ENCODE peak calls at places on chromosomes 7 and 10, in seven cellular contexts. U is HFF-Myc, L is foreskin fibroblast, V is right lobe of liver, E is brain microvascular endothelial cell, C is cardiac fibroblast, W is NB4. O is an unnamed sample.
A peak's percentile ranks its signal among the peaks of the same experiment; 100 is the strongest.

GRCh38 chr7:37028909-37029440 is 304.7 kb upstream of the AOAH start:
- DNase-seq in L (no peak), C (no peak), V (no peak), U (no peak), W (no peak), E (no peak), O (no peak)

GRCh38 chr7:41881313-41882130 is 178.6 kb upstream of the INHBA start:
- DNase-seq in W (peak; percentile 99), L (no peak), V (peak; percentile 67), C (peak; percentile 57), E (peak; percentile 78), U (no peak), O (no peak)

GRCh38 chr10:12969951-12970350 is 31.6 kb downstream of the CCDC3 start:
- DNase-seq in U (no peak), E (no peak), W (peak; percentile 80), C (no peak), V (no peak), L (no peak), O (no peak)

GRCh38 chr7:102050864-102051460 is 233.5 kb downstream of the CUX1 start:
- DNase-seq in V (no peak), C (no peak), W (no peak), E (no peak), U (no peak), L (no peak), O (no peak)

GRCh38 chr10:26733750-26734568 is 36.5 kb downstream of the PDSS1 start:
- DNase-seq in U (no peak), V (peak; percentile 84), C (no peak), E (no peak), W (no peak), L (no peak), O (no peak)

GRCh38 chr7:158274996-158275395 is 312.6 kb downstream of the PTPRN2 start:
- DNase-seq in V (no peak), E (no peak), L (no peak), W (no peak), C (no peak), U (no peak), O (no peak)

GRCh38 chr7:22781230-22781711 is 41.4 kb downstream of the TOMM7 start:
- DNase-seq in W (no peak), E (peak; percentile 78), L (peak; percentile 57), V (no peak), C (peak; percentile 76), U (no peak), O (peak; percentile 78)

GRCh38 chr7:117145952-117146475 is 176.8 kb downstream of the WNT2 start:
- DNase-seq in C (no peak), E (no peak), V (no peak), U (no peak), W (peak; percentile 21), L (no peak), O (no peak)

GRCh38 chr7:7114575-7115291 is 67.6 kb upstream of the C1GALT1 start:
- DNase-seq in V (no peak), L (no peak), U (no peak), C (no peak), W (no peak), E (no peak), O (no peak)

GRCh38 chr7:135386181-135386580 is 123.7 kb downstream of the CNOT4 start:
- DNase-seq in U (no peak), C (peak; percentile 51), L (peak; percentile 1), V (no peak), E (no peak), W (no peak), O (no peak)

GRCh38 chr10:122515588-122516231 is 44.8 kb upstream of the DMBT1 start:
- DNase-seq in L (no peak), C (peak; percentile 77), E (no peak), W (peak; percentile 92), U (no peak), V (no peak), O (no peak)

GRCh38 chr7:136079478-136079892 is 102.3 kb upstream of the MTPN start:
- DNase-seq in L (no peak), U (no peak), C (no peak), V (no peak), W (no peak), E (no peak), O (no peak)

GRCh38 chr10:100683004-100683403 is 62.4 kb upstream of the PAX2 start:
- DNase-seq in V (no peak), E (no peak), U (no peak), W (no peak), C (no peak), L (no peak), O (no peak)

GRCh38 chr10:126137557-126138221 is 241.3 kb downstream of the FANK1 start:
- DNase-seq in U (no peak), C (peak; percentile 38), W (no peak), V (no peak), E (peak; percentile 48), L (peak; percentile 35), O (no peak)

GRCh38 chr10:100569687-100570517 is 34.2 kb downstream of the HIF1AN start:
- DNase-seq in U (no peak), V (no peak), E (no peak), C (no peak), L (no peak), W (no peak), O (no peak)

GRCh38 chr7:22271311-22271710 is 85.6 kb downstream of the RAPGEF5 start:
- DNase-seq in W (no peak), V (no peak), E (no peak), L (no peak), U (no peak), C (no peak), O (no peak)

GRCh38 chr10:112332509-112333228 is 41.2 kb upstream of the ACSL5 start:
- DNase-seq in L (no peak), C (no peak), U (no peak), E (no peak), W (no peak), V (peak; percentile 64), O (no peak)

GRCh38 chr10:79135790-79136189 is 67.0 kb downstream of the ZMIZ1 start:
- DNase-seq in U (no peak), L (no peak), W (no peak), C (no peak), V (no peak), E (no peak), O (no peak)

GRCh38 chr7:142806021-142806353 is 35.2 kb downstream of the PRSS2 start:
- DNase-seq in C (no peak), E (no peak), W (no peak), L (no peak), V (no peak), U (no peak), O (no peak)

GRCh38 chr7:137606061-137606674 is 240.6 kb downstream of the DGKI start:
- DNase-seq in W (peak; percentile 63), L (no peak), E (no peak), C (peak; percentile 84), V (no peak), U (peak; percentile 39), O (no peak)

GRCh38 chr10:84608126-84608525 is 279.7 kb downstream of the CCSER2 start:
- DNase-seq in L (no peak), V (no peak), C (no peak), E (no peak), U (no peak), W (no peak), O (no peak)

DNA sequence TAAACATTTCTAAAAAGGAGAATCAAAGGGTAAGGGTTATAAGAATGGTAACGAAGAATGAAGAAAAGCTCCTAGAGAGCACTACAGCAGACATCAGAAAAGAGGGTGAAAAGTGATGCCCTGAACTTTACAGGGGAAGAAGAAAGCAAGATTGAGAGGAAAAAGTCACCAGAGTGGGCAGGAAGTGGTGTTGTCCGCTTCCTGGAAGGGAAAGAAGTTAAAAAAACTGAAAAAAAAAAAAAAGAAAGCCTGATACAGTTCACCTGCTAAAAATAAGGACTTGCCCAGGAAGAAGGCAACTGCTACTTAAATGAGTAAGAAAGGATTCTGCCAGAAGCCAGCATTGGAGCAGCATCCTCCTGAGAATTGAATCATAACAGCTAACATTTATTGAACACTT is 330.1 kb upstream of the PHF14 start:
- DNase-seq in C (no peak), W (no peak), U (no peak), L (no peak), V (no peak), E (no peak), O (no peak)
- H3K4me3 ChIP-seq in C (no peak overlapping the region), W (no peak overlapping the region), U (no peak overlapping the region), L (no peak overlapping the region), V (no peak overlapping the region), E (no peak overlapping the region), O (no peak overlapping the region)

GRCh38 chr10:18310761-18311160 is 170.5 kb downstream of the CACNB2 start:
- DNase-seq in C (no peak), V (no peak), L (no peak), W (no peak), U (no peak), E (no peak), O (no peak)

GRCh38 chr10:18313146-18313542 is 172.9 kb downstream of the CACNB2 start:
- DNase-seq in L (no peak), C (no peak), E (no peak), V (no peak), W (no peak), U (no peak), O (no peak)

GRCh38 chr10:18308600-18308999 is 168.4 kb downstream of the CACNB2 start:
- DNase-seq in E (no peak), C (peak; percentile 19), L (no peak), W (no peak), V (no peak), U (no peak), O (peak; percentile 40)

GRCh38 chr10:18312385-18313145 is 172.3 kb downstream of the CACNB2 start:
- DNase-seq in C (peak; percentile 67), V (no peak), U (peak; percentile 27), E (peak; percentile 6), W (peak; percentile 32), L (peak; percentile 35), O (no peak)

GRCh38 chr10:18313626-18314025 is 173.4 kb downstream of the CACNB2 start:
- DNase-seq in L (no peak), E (no peak), C (no peak), U (no peak), W (no peak), V (no peak), O (no peak)
- H3K4me3 ChIP-seq in L (no peak overlapping the region), E (no peak overlapping the region), C (no peak overlapping the region), U (no peak overlapping the region), W (no peak overlapping the region), V (peak overlapping the region; percentile 3), O (no peak overlapping the region)

GRCh38 chr7:122304604-122304975 is at the start of gene FEZF1:
- DNase-seq in C (no peak), W (no peak), L (no peak), V (peak; percentile 74), U (no peak), E (no peak), O (no peak)

GRCh38 chr7:122303522-122303970 is 1.0 kb downstream of the FEZF1 start:
- DNase-seq in U (no peak), V (no peak), W (no peak), L (no peak), E (no peak), C (no peak), O (no peak)

GRCh38 chr7:122304996-122305421 is 459 bp upstream of the FEZF1 start:
- DNase-seq in W (no peak), V (peak; percentile 53), U (no peak), E (no peak), C (no peak), L (no peak), O (no peak)

GRCh38 chr7:122302826-122303521 is 1.6 kb downstream of the FEZF1 start:
- DNase-seq in U (no peak), L (no peak), V (no peak), W (no peak), C (no peak), E (no peak), O (no peak)

GRCh38 chr7:122303971-122304603 is 463 bp downstream of the FEZF1 start:
- DNase-seq in W (no peak), L (no peak), E (no peak), V (peak; percentile 81), U (no peak), C (no peak), O (no peak)
- H3K4me3 ChIP-seq in W (no peak overlapping the region), L (no peak overlapping the region), E (no peak overlapping the region), V (no peak overlapping the region), U (no peak overlapping the region), C (no peak overlapping the region), O (no peak overlapping the region)

GRCh38 chr10:133393401-133394063 is 425 bp upstream of the MTG1 start:
- DNase-seq in E (no peak), U (no peak), W (no peak), C (no peak), L (no peak), V (no peak), O (no peak)
- H3K4me3 ChIP-seq in E (peak overlapping the region; percentile 87), U (peak overlapping the region; percentile 93), W (peak overlapping the region; percentile 57), C (peak overlapping the region; percentile 75), L (peak overlapping the region; percentile 49), V (peak overlapping the region; percentile 95), O (peak overlapping the region; percentile 97)